ENCODE peak calls at places on chromosomes 2 and 18, in ten cellular contexts. H is posterior cingulate gyrus; N is H9; I is nucleus accumbens; L is stimulated activated CD8-positive, alpha-beta memory T cell treated with anti-CD3 and anti-CD28 coated beads, Interleukin-15, amount 100 ng/mL, for 48 hours; P is endothelial cell; Q is endodermal cell; Y is astrocyte of the spinal cord; K is spleen; B is esophagus squamous epithelium. G is an unnamed sample.

GRCh38 chr18:62187543-62188378 is 706 bp downstream of the RELCH start:
- DNase-seq in H (no peak), B (no peak), K (no peak), Y (peak), N (peak), Q (peak), P (peak), L (no peak), I (no peak), G (no peak)

GRCh38 chr18:22566703-22567420 is 149.1 kb upstream of the CTAGE1 start:
- DNase-seq in P (no peak), L (no peak), K (no peak), I (no peak), Y (no peak), Q (no peak), N (no peak), H (no peak), B (no peak), G (no peak)

GRCh38 chr2:67209107-67209506 is 188.0 kb upstream of the ETAA1 start:
- DNase-seq in L (no peak), Y (no peak), I (no peak), P (no peak), N (no peak), H (no peak), K (no peak), Q (no peak), B (no peak), G (no peak)

GRCh38 chr2:33000986-33001385 is 54.2 kb downstream of the LTBP1 start:
- DNase-seq in K (no peak), Q (no peak), H (no peak), Y (peak), N (no peak), B (no peak), I (no peak), L (no peak), P (no peak), G (no peak)

GRCh38 chr2:60741588-60741987 is 14.5 kb upstream of the PAPOLG start:
- DNase-seq in L (no peak), K (no peak), P (no peak), Q (peak), I (no peak), B (no peak), Y (no peak), H (no peak), N (peak), G (no peak)

GRCh38 chr2:241560181-241560882 is 1.8 kb downstream of the BOK start:
- DNase-seq in Q (peak), Y (no peak), I (no peak), P (no peak), H (peak), L (no peak), K (no peak), N (peak), B (no peak), G (no peak)

GRCh38 chr18:9475643-9476580 is 599 bp downstream of the RALBP1 start:
- DNase-seq in L (peak), I (no peak), B (no peak), H (peak), K (no peak), Q (no peak), P (no peak), Y (peak), N (no peak), G (no peak)

GRCh38 chr2:173963817-173964564 is 1.2 kb downstream of the SP3 start:
- DNase-seq in P (peak), Y (peak), N (peak), K (peak), L (peak), H (peak), Q (peak), B (peak), I (peak), G (peak)

GRCh38 chr2:18118703-18119102 is 240.2 kb downstream of the KCNS3 start:
- DNase-seq in P (no peak), H (no peak), Q (no peak), K (no peak), I (no peak), Y (peak), N (no peak), B (no peak), L (no peak), G (no peak)

GRCh38 chr2:26471766-26472706 is 5.9 kb downstream of the OTOF start:
- DNase-seq in K (peak), L (no peak), Y (no peak), Q (no peak), H (no peak), I (no peak), B (no peak), P (no peak), N (no peak), G (no peak)

GRCh38 chr2:56357655-56358295 is 174.0 kb downstream of the CCDC85A start:
- DNase-seq in L (no peak), H (no peak), N (no peak), Q (no peak), K (no peak), P (no peak), Y (peak), I (no peak), B (no peak), G (no peak)

GRCh38 chr2:160920791-160921303 is 239.4 kb upstream of the TANK start:
- DNase-seq in P (no peak), I (no peak), N (no peak), Q (no peak), B (no peak), Y (peak), L (no peak), H (peak), K (no peak), G (no peak)

GRCh38 chr2:134232868-134233732 is 20.8 kb upstream of the MGAT5 start:
- DNase-seq in H (no peak), P (no peak), Q (no peak), B (no peak), I (no peak), K (no peak), N (no peak), Y (peak), L (no peak), G (no peak)

GRCh38 chr2:201933792-201934229 is 99.8 kb upstream of the FZD7 start:
- DNase-seq in L (no peak), B (no peak), H (peak), K (no peak), P (no peak), Q (peak), Y (peak), I (no peak), N (no peak), G (no peak)

GRCh38 chr2:65974067-65974723 is 460.7 kb upstream of the MEIS1 start:
- DNase-seq in Y (no peak), Q (no peak), I (no peak), B (no peak), K (no peak), L (no peak), H (no peak), N (no peak), P (no peak), G (no peak)

GRCh38 chr2:141313972-141314371 is 816.8 kb downstream of the LRP1B start:
- DNase-seq in B (no peak), N (no peak), Y (no peak), K (no peak), H (no peak), Q (no peak), P (no peak), L (no peak), I (no peak), G (no peak)

GRCh38 chr18:12003894-12004293 is 22.6 kb downstream of the IMPA2 start:
- DNase-seq in H (peak), Q (no peak), B (no peak), P (no peak), L (no peak), Y (no peak), K (no peak), I (no peak), N (no peak), G (no peak)

GRCh38 chr2:10591207-10591606 is 98.6 kb downstream of the NOL10 start:
- DNase-seq in P (no peak), H (no peak), B (no peak), Y (peak), I (no peak), N (no peak), K (no peak), L (no peak), Q (peak), G (no peak)

GRCh38 chr2:105761931-105762515 is 17.3 kb downstream of the NCK2 start:
- DNase-seq in P (peak), N (peak), B (no peak), Q (peak), Y (peak), L (no peak), H (no peak), K (no peak), I (no peak), G (no peak)

GRCh38 chr2:71798266-71799012 is 345.1 kb downstream of the DYSF start:
- DNase-seq in I (no peak), Y (peak), K (peak), Q (peak), L (no peak), N (peak), P (peak), B (no peak), H (no peak), G (peak)

GRCh38 chr2:209636066-209636465 is 135.6 kb upstream of the UNC80 start:
- DNase-seq in P (no peak), Q (no peak), Y (peak), K (no peak), B (no peak), I (no peak), L (no peak), N (no peak), H (no peak), G (peak)

GRCh38 chr2:109065335-109065734 is 63.7 kb upstream of the SH3RF3 start:
- DNase-seq in Q (no peak), B (no peak), H (no peak), N (no peak), P (no peak), L (no peak), Y (no peak), I (no peak), K (peak), G (no peak)

GRCh38 chr18:59612461-59612860 is 84.8 kb downstream of the CCBE1 start:
- DNase-seq in K (no peak), P (no peak), N (no peak), Y (peak), Q (no peak), B (no peak), L (no peak), H (no peak), I (no peak), G (no peak)

GRCh38 chr2:206840999-206841398 is 75.6 kb downstream of the FASTKD2 start:
- DNase-seq in K (no peak), I (no peak), P (no peak), H (no peak), Y (no peak), L (no peak), B (no peak), N (no peak), Q (no peak), G (no peak)

GRCh38 chr2:191012845-191013616 is 940 bp downstream of the STAT1 start:
- DNase-seq in N (no peak), Y (peak), K (no peak), L (no peak), Q (no peak), B (no peak), P (no peak), H (no peak), I (no peak), G (no peak)

GRCh38 chr2:137776697-137777096 is 187.6 kb upstream of the HNMT start:
- DNase-seq in K (no peak), H (no peak), Y (no peak), N (no peak), L (no peak), P (no peak), Q (no peak), I (no peak), B (no peak), G (no peak)

GRCh38 chr18:74515620-74516231 is 18.6 kb upstream of the CNDP1 start:
- DNase-seq in B (no peak), I (no peak), K (peak), N (no peak), H (no peak), L (no peak), P (no peak), Q (no peak), Y (no peak), G (no peak)

GRCh38 chr2:237798236-237799059 is at the start of gene RBM44:
- DNase-seq in I (no peak), L (no peak), Q (no peak), N (peak), Y (no peak), P (no peak), B (no peak), H (no peak), K (no peak), G (no peak)